ENCODE peak calls at places on chromosomes 4 and X, in five cellular contexts. X, Z, J, W and E are unnamed samples. For H3K36me3, the result is how much of the 10 kb centered on the place peaks cover.

GRCh38 chr4:52716364-52717151 is 34.7 kb downstream of the ERVMER34-1 start:
- DNase-seq in X (no peak), Z (no peak), J (no peak), W (no peak), E (no peak)

GRCh38 chr4:24887881-24888430 is 24.9 kb downstream of the CCDC149 start:
- DNase-seq in X (no peak), Z (no peak), J (no peak), W (no peak), E (no peak)

GRCh38 chrX:23403849-23404248 is 69.2 kb downstream of the PTCHD1 start:
- DNase-seq in X (peak), Z (no peak), J (no peak), W (no peak), E (peak)

GRCh38 chr4:2174061-2174460 is 67.9 kb downstream of the HAUS3 start:
- DNase-seq in X (no peak), Z (no peak), J (no peak), W (no peak), E (no peak)

GRCh38 chrX:41238543-41238942 is 95.4 kb upstream of the DDX3X start:
- DNase-seq in X (no peak), Z (no peak), J (no peak), W (no peak), E (no peak)

GRCh38 chr4:83582289-83582756 is 46.4 kb downstream of the GPAT3 start:
- DNase-seq in X (no peak), Z (no peak), J (no peak), W (peak), E (no peak)

GRCh38 chr4:181030961-181031360 is 1212.2 kb upstream of the TENM3 start:
- DNase-seq in X (no peak), Z (no peak), J (no peak), W (no peak), E (no peak)

GRCh38 chrX:13283512-13283911 is 36.3 kb downstream of the ATXN3L start:
- DNase-seq in X (peak), Z (no peak), J (no peak), W (no peak), E (no peak)

GRCh38 chr4:24988776-24989175 is 42.0 kb downstream of the LGI2 start:
- DNase-seq in X (peak), Z (no peak), J (no peak), W (no peak), E (peak)

GRCh38 chr4:129064717-129065116 is 28.6 kb downstream of the SCLT1 start:
- DNase-seq in X (no peak), Z (no peak), J (no peak), W (no peak), E (no peak)

GRCh38 chrX:70592091-70592490 is 147.5 kb downstream of the DLG3 start:
- DNase-seq in X (no peak), Z (peak), J (no peak), W (no peak), E (no peak)

GRCh38 chr4:95694411-95694810 is 145.5 kb upstream of the PDHA2 start:
- DNase-seq in X (no peak), Z (no peak), J (no peak), W (no peak), E (no peak)

GRCh38 chrX:66005832-66006449 is 33.9 kb downstream of the VSIG4 start:
- DNase-seq in X (no peak), Z (no peak), J (no peak), W (no peak), E (no peak)

GRCh38 chr4:74536557-74536956 is 91.6 kb downstream of the AREG start:
- DNase-seq in X (no peak), Z (no peak), J (no peak), W (no peak), E (no peak)

GRCh38 chr4:22122062-22122461 is 173.5 kb upstream of the KCNIP4 start:
- DNase-seq in X (no peak), Z (no peak), J (no peak), W (no peak), E (no peak)

GRCh38 chr4:71303850-71304249 is 35.0 kb upstream of the SLC4A4 start:
- DNase-seq in X (no peak), Z (no peak), J (no peak), W (no peak), E (no peak)

GRCh38 chrX:53088136-53088974 is 5.6 kb upstream of the KANTR start:
- DNase-seq in X (peak), Z (no peak), J (peak), W (peak), E (peak)

GRCh38 chr4:165563851-165564250 is 185.0 kb downstream of the CPE start:
- DNase-seq in X (no peak), Z (no peak), J (no peak), W (no peak), E (no peak)

GRCh38 chr4:25969374-25969773 is 55.4 kb downstream of the SMIM20 start:
- DNase-seq in X (no peak), Z (no peak), J (no peak), W (no peak), E (no peak)

GRCh38 chr4:24816797-24817196 is 21.4 kb downstream of the SOD3 start:
- DNase-seq in X (peak), Z (no peak), J (no peak), W (no peak), E (no peak)

GRCh38 chr4:153789741-153790651 is 1.1 kb upstream of the SFRP2 start:
- DNase-seq in X (peak), Z (no peak), J (no peak), W (no peak), E (peak)

GRCh38 chr4:19791422-19792113 is 460.1 kb upstream of the SLIT2 start:
- DNase-seq in X (no peak), Z (no peak), J (no peak), W (no peak), E (no peak)

GRCh38 chr4:16636911-16637630 is 261.4 kb downstream of the LDB2 start:
- DNase-seq in X (no peak), Z (no peak), J (no peak), W (no peak), E (no peak)

GRCh38 chrX:34903316-34903715 is 39.3 kb upstream of the FAM47B start:
- DNase-seq in X (no peak), Z (no peak), J (no peak), W (no peak), E (no peak)

GRCh38 chrX:40684092-40684491 is 36.7 kb upstream of the CXorf38 start:
- DNase-seq in X (peak), Z (no peak), J (no peak), W (no peak), E (no peak)

GRCh38 chr4:155062948-155063347 is 145.5 kb upstream of the NPY2R start:
- DNase-seq in X (no peak), Z (no peak), J (no peak), W (no peak), E (no peak)

GRCh38 chrX:23311731-23312130 is 22.9 kb upstream of the PTCHD1 start:
- DNase-seq in X (no peak), Z (no peak), J (no peak), W (no peak), E (no peak)

GRCh38 chr4:156779774-156780173 is 191.8 kb downstream of the PDGFC start:
- DNase-seq in X (no peak), Z (no peak), J (no peak), W (no peak), E (no peak)

GRCh38 chr4:140884431-140885058 is 128.4 kb upstream of the TBC1D9 start:
- DNase-seq in X (peak), Z (peak), J (no peak), W (peak), E (peak)

GRCh38 chr4:41815478-41815877 is 67.0 kb upstream of the PHOX2B start:
- DNase-seq in X (no peak), Z (no peak), J (no peak), W (no peak), E (no peak)

GRCh38 chr4:6641164-6641970 is 882 bp downstream of the MRFAP1 start:
- DNase-seq in X (peak), Z (no peak), J (peak), W (peak), E (peak)

GRCh38 chr4:18292411-18292810 is 270.9 kb upstream of the LCORL start:
- DNase-seq in X (no peak), Z (no peak), J (no peak), W (no peak), E (no peak)

GRCh38 chrX:50579955-50580354 is 109.3 kb upstream of the DGKK start:
- DNase-seq in X (peak), Z (peak), J (no peak), W (peak), E (peak)

GRCh38 chrX:9737363-9737762 is 28.3 kb downstream of the GPR143 start:
- DNase-seq in X (no peak), Z (no peak), J (no peak), W (no peak), E (no peak)

GRCh38 chr4:108700358-108700757 is 50.0 kb downstream of the OSTC start:
- DNase-seq in X (no peak), Z (no peak), J (no peak), W (no peak), E (no peak)

GRCh38 chr4:145189981-145190380 is 9.6 kb upstream of the OTUD4 start:
- DNase-seq in X (no peak), Z (no peak), J (no peak), W (no peak), E (no peak)

DNA sequence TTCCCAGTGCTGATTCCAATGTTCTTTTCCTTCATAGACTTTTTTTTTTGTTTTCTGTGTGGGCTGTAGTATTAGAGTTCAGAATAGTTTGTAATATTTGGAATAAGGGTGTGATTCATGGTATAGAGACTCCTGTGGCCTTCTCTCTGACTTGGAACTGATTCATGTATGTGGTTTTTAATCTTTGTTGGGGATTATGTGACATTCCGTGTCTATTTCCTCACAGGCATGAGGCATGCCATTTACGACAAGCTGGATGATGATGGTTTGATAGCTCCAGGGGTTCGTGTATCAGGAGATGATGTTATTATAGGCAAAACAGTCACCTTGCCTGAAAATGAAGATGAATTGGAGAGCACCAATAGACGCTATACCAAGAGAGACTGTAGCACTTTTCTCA is 44.4 kb downstream of the POLR2B start:
- DNase-seq in X (no peak), Z (no peak), J (no peak), W (no peak), E (no peak)
- H3K4me3 ChIP-seq in X (no peak), Z (no peak), J (no peak), W (no peak), E (no peak)

GRCh38 chr4:3525532-3526430 is 6.4 kb downstream of the LRPAP1 start:
- DNase-seq in X (no peak), Z (no peak), J (peak), W (no peak), E (no peak)

GRCh38 chr4:3524920-3525319 is 7.3 kb downstream of the LRPAP1 start:
- DNase-seq in X (no peak), Z (no peak), J (peak), W (no peak), E (no peak)

GRCh38 chr4:3523146-3523627 is 9.0 kb downstream of the LRPAP1 start:
- DNase-seq in X (no peak), Z (no peak), J (peak), W (no peak), E (no peak)

GRCh38 chr4:3523628-3524221 is 8.5 kb downstream of the LRPAP1 start:
- DNase-seq in X (no peak), Z (no peak), J (peak), W (no peak), E (no peak)

DNA sequence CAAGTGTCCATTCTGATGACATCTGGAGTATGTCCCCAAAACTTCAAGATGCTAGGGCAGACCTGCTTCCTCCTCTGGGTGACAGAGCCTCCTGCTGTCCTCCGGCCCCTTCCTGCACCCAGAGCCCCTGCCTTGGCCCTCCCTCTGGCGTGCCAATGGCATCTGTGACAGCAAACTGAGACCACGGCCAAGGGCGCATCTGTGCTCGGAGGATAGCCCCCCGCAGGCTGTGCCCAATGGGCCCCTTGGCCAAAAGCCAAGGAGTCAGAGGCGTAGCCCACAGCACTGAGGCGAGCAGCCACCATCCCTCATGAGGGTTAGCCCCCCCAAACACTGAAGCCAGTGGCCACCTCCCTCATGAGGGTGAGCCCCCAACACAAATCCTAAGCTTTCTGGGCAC is 7.9 kb downstream of the LRPAP1 start:
- DNase-seq in X (no peak), Z (no peak), J (peak), W (no peak), E (no peak)
- H3K36me3 ChIP-seq in X (under half), Z (under half), J (half or more), W (under half), E (under half)

DNA sequence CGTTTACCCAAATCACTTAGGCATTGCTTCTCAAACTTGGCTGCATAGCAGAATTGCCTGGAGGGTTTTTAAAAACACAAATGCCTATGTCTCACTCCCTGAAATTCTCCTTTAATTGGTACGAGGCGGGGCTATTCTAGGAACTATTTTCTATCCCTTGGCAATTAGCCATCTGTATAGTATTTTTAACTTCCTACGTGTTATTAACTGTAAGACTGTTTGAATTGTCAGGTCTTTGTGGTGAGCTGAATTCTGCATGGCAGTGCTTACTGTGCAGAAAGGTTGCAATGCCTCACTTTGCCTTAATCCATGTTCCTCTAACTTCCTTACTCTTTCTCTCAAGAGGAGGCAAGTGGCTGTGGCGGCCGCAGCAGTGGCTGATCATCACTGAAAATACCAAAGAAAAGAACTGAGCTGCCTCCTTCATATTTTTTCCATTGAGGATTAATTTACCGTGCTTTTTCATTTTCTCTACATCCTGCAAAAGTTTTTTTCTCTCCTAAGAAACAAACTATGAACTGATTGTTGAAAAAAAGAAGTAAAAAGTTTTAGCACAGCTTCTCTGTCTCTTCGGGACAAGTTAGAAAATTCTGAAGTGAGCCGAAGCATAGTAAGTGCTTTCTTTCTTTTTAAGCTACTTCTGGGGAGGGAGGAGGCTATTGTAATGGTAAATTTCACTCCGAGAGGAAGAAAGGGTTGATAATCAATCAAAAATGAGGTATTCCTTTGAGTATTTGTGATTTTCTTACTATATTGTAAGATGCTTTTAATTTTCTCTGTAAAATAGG is at the start of gene SHROOM3:
- DNase-seq in X (peak), Z (no peak), J (no peak), W (no peak), E (no peak)
- H3K4me3 ChIP-seq in X (peak), Z (no peak), J (peak), W (no peak), E (peak)

GRCh38 chrX:123629502-123629901 is 103.3 kb downstream of the THOC2 start:
- DNase-seq in X (no peak), Z (no peak), J (no peak), W (no peak), E (no peak)
- H3K36me3 ChIP-seq in X (under half), Z (under half), J (half or more), W (under half), E (under half)

DNA sequence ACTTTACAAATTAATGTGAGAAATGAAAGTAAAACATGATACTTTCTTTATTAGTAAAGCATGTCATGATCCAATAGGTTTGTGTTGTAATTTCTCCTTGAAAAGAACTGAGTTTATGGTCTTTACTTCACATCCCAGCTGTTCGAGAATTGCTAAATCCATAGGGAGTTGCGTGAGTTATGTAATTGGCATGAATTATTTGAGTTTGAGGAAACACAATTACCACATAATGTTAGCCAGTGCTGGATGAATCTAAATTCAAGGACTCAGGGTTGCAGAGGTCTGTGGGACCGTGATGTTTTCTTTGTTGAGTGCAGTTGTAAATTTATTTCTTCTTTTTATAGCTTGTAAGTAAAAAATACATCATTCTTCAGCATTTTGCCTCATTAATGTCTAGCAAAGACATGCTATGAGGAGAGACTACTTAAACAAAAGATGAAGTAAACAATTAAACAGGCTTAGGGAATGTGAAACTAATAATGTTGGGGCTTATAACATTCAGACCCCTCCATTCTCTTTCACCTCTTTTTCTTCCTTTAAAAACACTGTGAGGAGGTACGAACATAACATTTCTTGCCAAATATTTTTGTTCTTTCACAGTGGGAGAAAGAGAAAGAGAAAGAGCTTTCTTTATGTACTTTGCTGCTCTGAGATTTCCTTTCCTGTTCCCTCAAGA is 159.7 kb upstream of the ANK2 start:
- DNase-seq in X (no peak), Z (no peak), J (no peak), W (no peak), E (no peak)
- H3K4me3 ChIP-seq in X (no peak), Z (no peak), J (peak), W (no peak), E (no peak)

GRCh38 chrX:111649641-111650040 is 31.3 kb upstream of the ALG13 start:
- DNase-seq in X (no peak), Z (no peak), J (no peak), W (no peak), E (no peak)
- H3K36me3 ChIP-seq in X (under half), Z (under half), J (under half), W (under half), E (under half)

GRCh38 chrX:150544835-150545790 is 23.3 kb upstream of the MTM1 start:
- DNase-seq in X (no peak), Z (no peak), J (no peak), W (no peak), E (no peak)
- H3K4me3 ChIP-seq in X (no peak), Z (no peak), J (no peak), W (no peak), E (no peak)

DNA sequence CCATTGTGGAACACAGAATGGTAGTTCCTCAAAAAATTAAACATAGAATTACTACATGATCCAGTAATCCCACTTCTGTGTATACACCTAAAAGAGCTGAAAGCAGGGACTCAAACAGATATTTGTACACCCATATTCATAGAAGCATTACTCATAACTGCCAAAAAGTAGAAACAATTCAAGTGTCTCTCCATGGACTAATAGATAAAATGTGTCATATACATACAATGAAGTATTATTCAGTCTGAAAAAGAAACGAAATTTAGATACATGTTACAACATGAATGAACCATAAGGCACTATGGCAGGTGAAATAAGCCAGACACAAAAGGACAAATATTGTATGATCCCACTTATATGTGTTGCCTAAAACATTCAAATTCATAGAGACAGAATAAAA is 145.1 kb downstream of the ANTXR2 start:
- DNase-seq in X (no peak), Z (no peak), J (no peak), W (no peak), E (no peak)
- H3K36me3 ChIP-seq in X (under half), Z (under half), J (under half), W (under half), E (under half)